ENCODE peak calls at places on chromosome 9, in four cellular contexts. F is endothelial cell of umbilical vein, C is H1, T is ovary. Y is an unnamed sample.

GRCh38 chr9:89015330-89015729 is 24.1 kb downstream of the S1PR3 start:
- DNase-seq in F (no peak), C (no peak), T (no peak), Y (no peak)

GRCh38 chr9:2229109-2229733 is 214.1 kb downstream of the SMARCA2 start:
- DNase-seq in F (peak), C (no peak), T (no peak), Y (no peak)

GRCh38 chr9:86353591-86354047 is 591 bp downstream of the TUT7 start:
- DNase-seq in F (peak), C (no peak), T (peak), Y (peak)

GRCh38 chr9:98146101-98146991 is 27.3 kb upstream of the TRIM14 start:
- DNase-seq in F (no peak), C (no peak), T (no peak), Y (peak)

GRCh38 chr9:27198175-27198574 is 89.2 kb downstream of the TEK start:
- DNase-seq in F (no peak), C (no peak), T (no peak), Y (peak)

GRCh38 chr9:127136081-127136879 is 13.8 kb upstream of the ANGPTL2 start:
- DNase-seq in F (no peak), C (no peak), T (peak), Y (no peak)

GRCh38 chr9:100880284-100880683 is 148.2 kb upstream of the PLPPR1 start:
- DNase-seq in F (no peak), C (no peak), T (no peak), Y (no peak)

GRCh38 chr9:5442400-5443011 is 4.8 kb upstream of the PLGRKT start:
- DNase-seq in F (peak), C (peak), T (no peak), Y (peak)

GRCh38 chr9:93267681-93268505 is 84.0 kb downstream of the WNK2 start:
- DNase-seq in F (no peak), C (no peak), T (no peak), Y (no peak)

GRCh38 chr9:77616191-77616590 is 31.9 kb downstream of the GNA14 start:
- DNase-seq in F (peak), C (no peak), T (no peak), Y (peak)

GRCh38 chr9:112380102-112380581 is at the start of gene HSDL2:
- DNase-seq in F (no peak), C (no peak), T (no peak), Y (peak)

GRCh38 chr9:127883959-127884358 is 6.5 kb upstream of the AK1 start:
- DNase-seq in F (no peak), C (no peak), T (no peak), Y (no peak)

GRCh38 chr9:128390813-128391711 is 19.9 kb downstream of the URM1 start:
- DNase-seq in F (no peak), C (no peak), T (no peak), Y (no peak)

GRCh38 chr9:98994226-98995058 is 50.7 kb downstream of the COL15A1 start:
- DNase-seq in F (no peak), C (no peak), T (no peak), Y (no peak)

GRCh38 chr9:135165756-135166519 is 78.5 kb downstream of the OLFM1 start:
- DNase-seq in F (no peak), C (no peak), T (no peak), Y (no peak)

GRCh38 chr9:88991066-88992030 is at the start of gene S1PR3:
- DNase-seq in F (peak), C (peak), T (peak), Y (peak)

GRCh38 chr9:13427587-13427986 is 148.1 kb upstream of the MPDZ start:
- DNase-seq in F (peak), C (no peak), T (no peak), Y (no peak)

GRCh38 chr9:13113751-13114150 is 165.7 kb downstream of the MPDZ start:
- DNase-seq in F (no peak), C (no peak), T (no peak), Y (no peak)

GRCh38 chr9:93681316-93682154 is 105.2 kb downstream of the PHF2 start:
- DNase-seq in F (no peak), C (peak), T (no peak), Y (no peak)

GRCh38 chr9:63816742-63817621 is 1468.0 kb downstream of the FOXD4L5 start:
- DNase-seq in F (peak), C (peak), T (peak), Y (peak)

GRCh38 chr9:100306283-100306682 is 46.5 kb downstream of the TEX10 start:
- DNase-seq in F (no peak), C (no peak), T (no peak), Y (no peak)

GRCh38 chr9:106929471-106930198 is 66.7 kb downstream of the ZNF462 start:
- DNase-seq in F (peak), C (no peak), T (no peak), Y (peak)

GRCh38 chr9:14670718-14671117 is 22.5 kb downstream of the ZDHHC21 start:
- DNase-seq in F (peak), C (no peak), T (no peak), Y (no peak)

GRCh38 chr9:123929177-123929869 is 603 bp downstream of the DENND1A start:
- DNase-seq in F (no peak), C (peak), T (peak), Y (peak)

GRCh38 chr9:115494958-115495690 is 377.2 kb upstream of the TNC start:
- DNase-seq in F (no peak), C (no peak), T (no peak), Y (no peak)

GRCh38 chr9:126549246-126550006 is 64.3 kb upstream of the LMX1B start:
- DNase-seq in F (no peak), C (no peak), T (no peak), Y (no peak)

GRCh38 chr9:98087420-98088354 is 31.2 kb downstream of the NANS start:
- DNase-seq in F (peak), C (peak), T (peak), Y (peak)

GRCh38 chr9:92154016-92154415 is 38.8 kb upstream of the SPTLC1 start:
- DNase-seq in F (no peak), C (peak), T (no peak), Y (no peak)

GRCh38 chr9:133238851-133239532 is 29.9 kb upstream of the OBP2B start:
- DNase-seq in F (peak), C (peak), T (peak), Y (peak)

GRCh38 chr9:125509476-125509875 is 197.5 kb downstream of the MAPKAP1 start:
- DNase-seq in F (no peak), C (peak), T (no peak), Y (no peak)
- H3K27ac ChIP-seq in F (no peak), C (no peak), T (no peak), Y (no peak)

DNA sequence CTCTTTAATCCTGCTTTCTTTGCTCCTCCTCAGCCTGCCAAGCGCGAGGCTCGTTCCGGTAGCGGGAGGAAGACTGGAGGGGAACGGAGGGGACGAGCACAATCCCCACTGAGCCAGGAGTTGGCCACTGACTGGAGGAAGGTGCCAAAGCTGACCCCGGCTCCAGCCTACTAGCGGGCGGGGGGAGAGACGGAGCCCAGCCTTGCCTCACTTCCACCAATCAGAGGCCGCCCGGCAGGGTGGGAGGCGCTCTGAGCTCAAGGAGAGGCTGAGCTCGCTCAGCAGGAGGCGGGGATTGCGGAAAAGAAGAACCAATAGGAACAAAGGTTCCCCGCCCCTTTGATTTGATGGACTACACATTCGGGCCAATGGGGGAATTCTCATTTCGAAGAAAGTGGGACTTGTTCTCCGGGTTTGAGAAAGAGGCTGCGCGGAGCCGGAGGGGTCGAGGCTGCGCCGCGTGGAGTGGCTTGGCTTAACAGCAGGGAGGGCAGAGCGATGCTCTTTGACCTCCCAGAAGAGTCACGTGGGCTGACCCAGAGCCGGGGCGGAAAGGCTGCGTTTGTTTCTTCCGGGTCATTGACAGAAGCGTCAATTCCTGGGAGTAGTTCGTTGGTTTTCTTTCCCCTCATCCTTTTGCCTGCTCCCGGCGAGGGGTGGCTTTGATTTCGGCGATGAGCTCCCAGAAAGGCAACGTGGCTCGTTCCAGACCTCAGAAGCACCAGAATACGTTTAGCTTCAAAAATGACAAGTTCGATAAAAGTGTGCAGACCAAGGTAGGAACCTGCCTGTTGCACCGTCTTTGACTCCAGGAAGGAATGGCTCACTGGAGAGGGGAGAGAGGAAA is at the start of the genes ABHD17B and C9orf85:
- DNase-seq in F (peak), C (peak), T (peak), Y (peak)
- TF ChIP-seq POLR2A in F (peak), C (peak), T (peak), Y (peak)

GRCh38 chr9:113622600-113623400 is 159.3 kb downstream of the RGS3 start:
- DNase-seq in F (peak), C (peak), T (no peak), Y (no peak)
- H3K27ac ChIP-seq in F (peak), C (peak), T (no peak), Y (no peak)

DNA sequence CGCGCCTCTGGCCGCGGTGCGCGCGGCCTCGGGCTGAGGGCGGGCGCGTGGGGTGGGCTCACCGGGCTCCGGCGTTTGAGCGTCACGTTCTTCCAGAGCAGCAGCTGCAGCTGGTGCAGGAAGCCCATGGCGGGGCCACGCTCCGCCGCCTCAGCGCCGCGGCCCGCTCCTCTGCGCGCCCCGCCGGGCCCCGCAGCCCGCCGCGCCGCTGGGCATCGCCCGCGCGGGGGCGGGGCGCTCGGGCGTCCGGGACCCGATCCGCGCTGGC is at the start of gene ABCA2:
- DNase-seq in F (no peak), C (no peak), T (no peak), Y (no peak)
- TF ChIP-seq POLR2A in F (no peak), C (no peak), T (no peak), Y (peak)